ENCODE peak calls at places on chromosomes 7 and 10, in ten cellular contexts. R is IMR-90, E is prostate gland, W is AG04450, I is HCT116, H is upper lobe of right lung, J is testis, D is Caco-2, N is cardiac fibroblast, Y is astrocyte of the spinal cord. T is an unnamed sample.

GRCh38 chr7:106757846-106758245 is 96.9 kb upstream of the CCDC71L start:
- DNase-seq in W (no peak), N (peak; percentile 73), D (no peak), R (peak; percentile 64), J (peak; percentile 30), I (no peak), E (no peak), H (no peak), Y (peak; percentile 15), T (no peak)

GRCh38 chr10:98030093-98030821 is at the start of gene CRTAC1:
- DNase-seq in D (no peak), R (no peak), N (peak; percentile 28), I (no peak), H (peak; percentile 92), Y (peak; percentile 8), E (peak; percentile 64), J (peak; percentile 72), W (no peak), T (no peak)

GRCh38 chr10:21217107-21217506 is 308.4 kb downstream of the SKIDA1 start:
- DNase-seq in E (peak; percentile 42), Y (no peak), D (no peak), R (no peak), H (no peak), W (no peak), J (peak; percentile 23), I (no peak), N (peak; percentile 54), T (no peak)

GRCh38 chr10:103803941-103804340 is 51.4 kb downstream of the SH3PXD2A start:
- DNase-seq in E (no peak), R (no peak), Y (no peak), J (no peak), I (no peak), W (no peak), D (peak; percentile 29), H (no peak), N (no peak), T (no peak)

GRCh38 chr7:78427209-78427608 is 628.6 kb downstream of the PHTF2 start:
- DNase-seq in W (no peak), Y (no peak), R (no peak), J (no peak), E (no peak), H (no peak), N (no peak), I (no peak), D (no peak), T (no peak)

GRCh38 chr10:13973742-13974141 is 357.0 kb downstream of the FRMD4A start:
- DNase-seq in Y (no peak), H (no peak), E (no peak), W (no peak), N (peak; percentile 72), R (peak; percentile 89), I (no peak), D (no peak), J (no peak), T (no peak)

GRCh38 chr10:46999217-46999616 is 88.0 kb downstream of the PTPN20 start:
- DNase-seq in H (no peak), Y (no peak), D (no peak), W (no peak), I (no peak), E (no peak), J (no peak), N (no peak), R (no peak), T (no peak)

GRCh38 chr7:28018851-28019465 is 161.6 kb downstream of the JAZF1 start:
- DNase-seq in I (no peak), J (no peak), D (no peak), Y (no peak), W (no peak), H (no peak), R (peak; percentile 40), E (no peak), N (no peak), T (no peak)

GRCh38 chr7:105713488-105714465 is 132.5 kb upstream of the EFCAB10 start:
- DNase-seq in J (no peak), D (no peak), R (no peak), H (no peak), I (no peak), W (no peak), N (peak; percentile 11), E (no peak), Y (no peak), T (no peak)

GRCh38 chr10:17386616-17387075 is 67.7 kb downstream of the ST8SIA6 start:
- DNase-seq in D (no peak), E (no peak), R (no peak), I (no peak), J (peak; percentile 88), W (no peak), N (peak; percentile 32), H (no peak), Y (peak; percentile 49), T (no peak)

GRCh38 chr10:11104772-11105675 is 87.4 kb downstream of the CELF2 start:
- DNase-seq in D (no peak), I (no peak), J (no peak), Y (no peak), E (no peak), W (no peak), H (no peak), R (no peak), N (no peak), T (no peak)
- TF ChIP-seq CTCF in D (no peak), I (no peak), J (no peak), Y (no peak), E (no peak), W (no peak), H (no peak), R (no peak), N (no peak), T (peak; percentile 1)

GRCh38 chr10:132572545-132572937 is 35.0 kb downstream of the INPP5A start:
- DNase-seq in E (no peak), W (no peak), R (peak; percentile 36), I (no peak), J (peak; percentile 47), H (no peak), D (no peak), Y (peak; percentile 69), N (peak; percentile 47), T (no peak)

GRCh38 chr10:132570265-132570664 is 32.7 kb downstream of the INPP5A start:
- DNase-seq in H (no peak), D (no peak), R (no peak), E (no peak), I (no peak), W (no peak), Y (no peak), J (no peak), N (no peak), T (no peak)

GRCh38 chr10:132570771-132571564 is 33.4 kb downstream of the INPP5A start:
- DNase-seq in H (peak; percentile 68), R (no peak), Y (no peak), E (peak; percentile 74), W (no peak), J (no peak), N (no peak), I (no peak), D (no peak), T (no peak)

GRCh38 chr10:132574288-132574687 is 36.7 kb downstream of the INPP5A start:
- DNase-seq in D (no peak), R (no peak), Y (no peak), H (no peak), I (no peak), J (no peak), E (no peak), W (no peak), N (no peak), T (no peak)

GRCh38 chr10:132571565-132572544 is 34.3 kb downstream of the INPP5A start:
- DNase-seq in H (no peak), R (peak; percentile 87), N (peak; percentile 75), E (peak; percentile 83), J (no peak), I (peak; percentile 65), W (peak; percentile 23), Y (peak; percentile 87), D (peak; percentile 26), T (peak; percentile 36)
- H3K4me3 ChIP-seq in H (no peak overlapping the region), R (no peak overlapping the region), N (no peak overlapping the region), E (no peak overlapping the region), J (no peak overlapping the region), I (peak overlapping the region; percentile 26), W (no peak overlapping the region), Y (no peak overlapping the region), D (no peak overlapping the region), T (no peak overlapping the region)

DNA sequence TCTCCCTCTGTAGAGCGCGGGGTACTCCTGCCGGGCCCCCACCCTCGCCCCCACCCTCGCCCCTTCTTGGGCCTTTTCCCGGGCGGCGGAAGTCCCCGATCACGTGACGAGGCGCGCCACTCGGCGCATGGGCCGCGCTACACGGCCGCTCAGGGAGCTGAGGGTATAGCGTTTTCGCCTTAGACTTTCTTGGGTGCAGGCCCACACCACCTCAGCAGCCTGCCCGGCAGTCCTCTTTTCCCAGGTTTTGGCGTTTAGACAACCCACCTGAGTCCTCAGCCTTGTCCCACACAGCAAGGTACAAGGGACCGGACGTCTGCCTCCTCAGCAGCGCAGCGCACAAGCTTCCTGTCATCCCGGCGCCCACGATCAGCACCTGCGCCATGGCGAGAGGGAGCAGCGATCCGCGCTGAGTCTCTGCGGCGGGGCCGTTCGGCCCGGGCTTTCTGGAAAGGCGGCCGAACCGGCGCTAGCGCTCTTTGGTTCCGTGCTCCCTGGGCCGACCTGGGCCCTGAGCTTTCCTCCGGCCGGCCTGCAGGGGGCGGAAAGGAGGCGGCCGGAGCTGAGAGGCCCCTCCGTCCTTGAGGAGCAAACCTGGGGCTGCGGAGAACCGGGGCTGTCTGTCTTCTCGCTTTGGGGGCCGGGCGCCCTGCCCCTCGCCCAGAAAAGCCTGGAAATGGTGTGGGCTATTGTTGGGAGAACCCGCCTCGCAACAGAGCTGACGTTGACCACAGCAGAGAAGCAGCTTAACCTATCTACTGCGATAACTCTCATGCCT is at the start of gene RNLS:
- DNase-seq in E (peak; percentile 44), N (peak; percentile 64), D (peak; percentile 76), Y (peak; percentile 62), W (no peak), I (no peak), H (peak; percentile 87), R (peak; percentile 15), J (peak; percentile 81), T (no peak)
- TF ChIP-seq CTCF in E (peak; percentile 76), N (peak; percentile 80), D (peak; percentile 68), Y (peak; percentile 82), W (peak; percentile 78), I (no peak), H (peak; percentile 89), R (peak; percentile 55), J (peak; percentile 73), T (peak; percentile 78)

GRCh38 chr10:132422169-132422691 is 25.2 kb downstream of the PWWP2B start:
- DNase-seq in Y (no peak), J (no peak), H (no peak), I (no peak), N (no peak), W (no peak), R (no peak), D (no peak), E (no peak), T (no peak)
- H3K4me3 ChIP-seq in Y (no peak overlapping the region), J (no peak overlapping the region), H (no peak overlapping the region), I (no peak overlapping the region), N (no peak overlapping the region), W (no peak overlapping the region), R (no peak overlapping the region), D (no peak overlapping the region), E (no peak overlapping the region), T (no peak overlapping the region)

T was measured in retinal pigment epithelial cell.